ENCODE peak calls at places on chromosome 21, in six cellular contexts. X is astrocyte; S is cardiac fibroblast; E is HCT116; W is GM12865; J is CD8-positive, alpha-beta T cell. L is an unnamed sample.

GRCh38 chr21:14271053-14271452 is 55.1 kb downstream of the RBM11 start:
- DNase-seq in J (no peak), X (no peak), W (no peak), E (no peak), S (no peak), L (no peak)

GRCh38 chr21:20729376-20729775 is 268.8 kb upstream of the NCAM2 start:
- DNase-seq in E (no peak), J (no peak), W (no peak), X (peak), S (peak), L (no peak)

GRCh38 chr21:29233611-29234540 is 64.8 kb upstream of the BACH1 start:
- DNase-seq in W (peak), J (no peak), X (no peak), S (no peak), E (no peak), L (no peak)

GRCh38 chr21:29217818-29218252 is 80.9 kb upstream of the BACH1 start:
- DNase-seq in J (no peak), S (peak), E (peak), X (peak), W (no peak), L (peak)

GRCh38 chr21:45570826-45571601 is 28.8 kb upstream of the SLC19A1 start:
- DNase-seq in E (no peak), X (peak), S (no peak), W (no peak), J (no peak), L (peak)

GRCh38 chr21:26811031-26811430 is 34.2 kb downstream of the ADAMTS1 start:
- DNase-seq in S (no peak), W (no peak), E (no peak), X (no peak), J (no peak), L (peak)

GRCh38 chr21:45317401-45318145 is 29.9 kb upstream of the POFUT2 start:
- DNase-seq in J (no peak), S (peak), X (peak), E (peak), W (no peak), L (peak)

GRCh38 chr21:45018131-45019075 is 56.0 kb upstream of the ADARB1 start:
- DNase-seq in E (no peak), W (no peak), J (no peak), X (no peak), S (no peak), L (no peak)

GRCh38 chr21:45202889-45203288 is 84.8 kb downstream of the POFUT2 start:
- DNase-seq in X (no peak), J (no peak), W (no peak), S (no peak), E (no peak), L (no peak)

GRCh38 chr21:20424943-20425342 is 573.3 kb upstream of the NCAM2 start:
- DNase-seq in S (no peak), E (no peak), X (no peak), J (no peak), W (no peak), L (no peak)

GRCh38 chr21:31117046-31117916 is 79.0 kb upstream of the KRTAP19-8 start:
- DNase-seq in J (no peak), S (peak), W (no peak), E (peak), X (peak), L (peak)

GRCh38 chr21:45029298-45029967 is 44.9 kb upstream of the ADARB1 start:
- DNase-seq in E (no peak), S (peak), W (no peak), X (no peak), J (no peak), L (no peak)

GRCh38 chr21:15408089-15408488 is 321.7 kb upstream of the USP25 start:
- DNase-seq in E (no peak), X (no peak), J (no peak), W (peak), S (no peak), L (no peak)

GRCh38 chr21:45830720-45831366 is 150.7 kb upstream of the COL6A1 start:
- DNase-seq in E (no peak), S (no peak), X (no peak), W (no peak), J (no peak), L (no peak)

GRCh38 chr21:32073190-32073589 is 200.4 kb downstream of the HUNK start:
- DNase-seq in E (no peak), W (no peak), X (no peak), S (no peak), J (no peak), L (no peak)

DNA sequence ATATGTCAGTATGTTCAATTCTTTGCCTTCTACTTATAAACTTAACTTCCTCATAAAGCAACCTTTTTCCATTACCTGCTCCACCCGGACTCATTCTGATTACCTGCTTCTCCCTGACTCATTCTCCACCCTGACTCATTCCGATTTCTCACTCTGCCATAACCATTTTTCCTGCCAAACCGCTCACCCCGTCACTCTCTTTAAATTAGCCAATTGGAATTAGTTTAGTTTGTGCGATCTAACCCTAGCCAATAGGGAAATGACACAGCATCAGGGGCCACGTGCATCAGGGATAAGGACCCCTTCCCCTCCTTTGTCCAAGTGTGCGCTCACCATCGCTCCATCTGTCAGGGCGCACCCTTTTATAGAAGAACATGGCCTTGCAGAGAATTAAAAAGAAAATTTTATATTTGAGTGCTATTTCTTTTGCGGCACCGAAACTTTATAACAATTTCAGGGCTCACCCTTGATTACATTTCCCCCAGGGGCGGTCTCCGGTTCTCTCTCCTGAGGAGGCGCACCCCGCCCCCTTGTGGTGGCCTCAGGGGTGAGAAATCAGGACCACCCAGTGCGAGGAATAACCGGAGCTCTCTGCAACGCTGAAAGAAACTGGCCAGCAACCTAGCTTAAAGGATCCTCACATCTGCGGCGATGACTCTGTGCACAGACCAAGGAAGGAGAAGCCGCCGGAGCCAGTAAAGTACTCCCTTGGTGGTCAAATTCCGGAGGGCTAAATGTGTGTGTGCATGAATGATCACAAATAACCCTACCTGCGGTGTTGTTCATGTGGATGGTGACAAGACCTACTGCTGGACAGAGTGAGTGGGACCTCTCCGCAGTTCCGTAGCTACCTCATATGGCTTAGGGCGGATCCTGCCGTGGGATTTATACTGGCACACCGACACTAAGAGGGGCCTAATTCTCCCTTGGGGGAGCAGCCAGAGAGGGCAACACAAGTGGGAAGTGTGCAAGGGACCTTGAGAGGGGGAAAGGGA is 30.3 kb upstream of the CBR3 start:
- DNase-seq in E (peak), X (peak), J (peak), W (peak), S (peak), L (peak)
- TF ChIP-seq CTCF in E (peak), X (peak), J (peak), W (peak), S (peak), L (peak)

GRCh38 chr21:43937898-43938309 is 72.9 kb downstream of the AGPAT3 start:
- DNase-seq in E (no peak), S (no peak), W (peak), X (no peak), J (no peak), L (no peak)

GRCh38 chr21:43938751-43939442 is 73.2 kb upstream of the TRAPPC10 start:
- DNase-seq in J (peak), X (peak), E (peak), S (peak), W (peak), L (peak)

GRCh38 chr21:43940672-43941071 is 71.4 kb upstream of the TRAPPC10 start:
- DNase-seq in X (no peak), J (no peak), S (no peak), E (no peak), W (no peak), L (no peak)

GRCh38 chr21:43940329-43940653 is 71.8 kb upstream of the TRAPPC10 start:
- DNase-seq in X (no peak), J (no peak), E (no peak), W (no peak), S (no peak), L (no peak)

GRCh38 chr21:43939443-43940328 is 72.4 kb upstream of the TRAPPC10 start:
- DNase-seq in X (no peak), W (no peak), J (no peak), E (no peak), S (no peak), L (no peak)
- TF ChIP-seq CTCF in X (no peak), W (no peak), J (peak), E (no peak), S (no peak), L (no peak)

GRCh38 chr21:43339668-43340067 is 87.3 kb downstream of the SIK1 start:
- DNase-seq in X (no peak), J (no peak), E (no peak), W (no peak), S (no peak), L (no peak)
- TF ChIP-seq CTCF in X (no peak), J (no peak), E (no peak), W (no peak), S (no peak), L (no peak)

GRCh38 chr21:39086547-39086946 is 96.7 kb downstream of the PSMG1 start:
- DNase-seq in J (no peak), W (no peak), S (no peak), E (no peak), X (no peak), L (no peak)
- TF ChIP-seq CTCF in J (no peak), W (peak), S (no peak), E (peak), X (no peak), L (no peak)

GRCh38 chr21:33917421-33917820 is 1.8 kb upstream of the ATP5PO start:
- DNase-seq in W (no peak), S (no peak), E (no peak), X (no peak), J (no peak), L (no peak)
- TF ChIP-seq CTCF in W (no peak), S (no peak), E (no peak), X (no peak), J (no peak), L (no peak)

GRCh38 chr21:44002511-44002910 is 9.6 kb upstream of the TRAPPC10 start:
- DNase-seq in E (no peak), X (no peak), W (no peak), J (no peak), S (no peak), L (no peak)
- TF ChIP-seq CTCF in E (no peak), X (no peak), W (no peak), J (no peak), S (no peak), L (no peak)

DNA sequence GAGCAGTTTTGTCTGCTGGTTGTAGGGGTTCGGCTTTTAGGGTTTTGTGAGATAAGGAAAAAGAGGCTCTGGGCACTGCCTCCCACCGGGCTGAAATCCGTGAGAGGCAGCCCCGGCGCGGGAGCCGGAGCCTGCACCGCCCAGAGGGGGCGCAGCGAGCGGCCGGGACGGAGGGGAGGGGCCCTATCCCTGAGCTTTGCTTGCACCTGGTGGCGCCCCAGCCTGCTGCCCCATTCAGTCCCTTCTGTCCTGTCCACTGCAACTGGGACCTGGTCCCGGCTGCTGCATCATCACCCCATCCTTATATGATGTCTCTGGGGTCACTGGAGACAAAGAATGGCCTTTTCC is 512 bp upstream of the KCNJ6 start:
- DNase-seq in J (no peak), S (no peak), X (no peak), E (no peak), W (no peak), L (no peak)
- TF ChIP-seq CTCF in J (no peak), S (peak), X (peak), E (no peak), W (no peak), L (peak)

DNA sequence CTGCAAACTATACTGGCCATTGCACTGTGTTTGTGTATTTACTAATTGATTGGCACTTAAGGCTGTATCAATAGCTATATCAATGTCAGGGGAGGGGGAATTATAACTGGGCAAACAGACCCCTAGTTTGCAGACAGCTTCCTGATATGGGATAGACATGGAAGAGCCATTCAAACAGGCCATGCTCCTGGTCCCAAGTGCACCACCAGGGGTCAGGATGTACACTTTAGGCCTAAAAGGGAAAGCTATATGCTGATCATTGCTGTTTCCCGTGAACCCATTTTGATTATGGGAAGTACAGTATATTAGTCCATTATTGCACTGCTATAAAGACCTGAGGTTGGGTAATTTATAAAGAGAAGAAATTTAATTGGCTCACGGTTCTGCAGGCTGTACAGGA is 125.0 kb upstream of the BACE2 start:
- DNase-seq in X (no peak), W (no peak), S (no peak), J (no peak), E (no peak), L (no peak)
- TF ChIP-seq CTCF in X (no peak), W (peak), S (peak), J (no peak), E (peak), L (no peak)

L was measured in IMR-90.